ENCODE peak calls at places on chromosomes 12 and 14, in seven cellular contexts. L, T, K, J, A, E and D are unnamed samples.

GRCh38 chr14:69988979-69989378 is 109.8 kb downstream of the SMOC1 start:
- DNase-seq in L (no peak), T (no peak), K (no peak), J (no peak), A (no peak), E (no peak), D (no peak)

GRCh38 chr12:32125455-32126084 is 18.9 kb downstream of the BICD1 start:
- DNase-seq in L (no peak), T (no peak), K (no peak), J (no peak), A (no peak), E (no peak), D (no peak)

GRCh38 chr12:57621497-57622292 is 10.5 kb downstream of the ARHGEF25 start:
- DNase-seq in L (peak), T (peak), K (peak), J (no peak), A (peak), E (peak), D (peak)

GRCh38 chr12:91818236-91819131 is 327.2 kb downstream of the BTG1 start:
- DNase-seq in L (no peak), T (no peak), K (no peak), J (no peak), A (no peak), E (no peak), D (no peak)

GRCh38 chr14:34043627-34044372 is 92.9 kb upstream of the EGLN3 start:
- DNase-seq in L (no peak), T (peak), K (no peak), J (no peak), A (peak), E (no peak), D (no peak)

GRCh38 chr12:7448099-7448498 is 4.1 kb upstream of the CD163L1 start:
- DNase-seq in L (no peak), T (no peak), K (no peak), J (no peak), A (no peak), E (no peak), D (no peak)

GRCh38 chr12:26126340-26127284 is 1.8 kb upstream of the BHLHE41 start:
- DNase-seq in L (peak), T (no peak), K (peak), J (peak), A (no peak), E (peak), D (no peak)

GRCh38 chr12:82366182-82366581 is 7.9 kb downstream of the METTL25 start:
- DNase-seq in L (no peak), T (no peak), K (no peak), J (no peak), A (no peak), E (no peak), D (no peak)

GRCh38 chr12:89383235-89384049 is 31.1 kb upstream of the DUSP6 start:
- DNase-seq in L (no peak), T (no peak), K (no peak), J (no peak), A (no peak), E (no peak), D (no peak)